ENCODE peak calls at places on chromosome 3, in nine cellular contexts. R is upper lobe of right lung; G is stomach; W is CD8-positive, alpha-beta T cell; S is astrocyte; N is fibroblast of mammary gland; V is foreskin fibroblast; D is GM13976; M is AG04450. I is an unnamed sample.

GRCh38 chr3:2853627-2854026 is 256.5 kb downstream of the IL5RA start:
- DNase-seq in R (no peak), G (no peak), W (no peak), S (no peak), N (no peak), V (no peak), D (no peak), M (no peak), I (no peak)

GRCh38 chr3:165502707-165503106 is 306.5 kb upstream of the SLITRK3 start:
- DNase-seq in R (no peak), G (no peak), W (no peak), S (no peak), N (no peak), V (no peak), D (no peak), M (no peak), I (no peak)

GRCh38 chr3:124510290-124510689 is 220.0 kb upstream of the UMPS start:
- DNase-seq in R (no peak), G (no peak), W (no peak), S (peak; percentile 77), N (peak; percentile 39), V (no peak), D (no peak), M (peak; percentile 6), I (no peak)

GRCh38 chr3:24683090-24683489 is 188.4 kb upstream of the THRB start:
- DNase-seq in R (no peak), G (no peak), W (no peak), S (no peak), N (peak; percentile 62), V (no peak), D (no peak), M (no peak), I (no peak)

GRCh38 chr3:191440532-191440931 is 20.4 kb upstream of the PYDC2 start:
- DNase-seq in R (no peak), G (no peak), W (no peak), S (no peak), N (no peak), V (no peak), D (no peak), M (no peak), I (no peak)

GRCh38 chr3:169218314-169218983 is 445.1 kb downstream of the MECOM start:
- DNase-seq in R (no peak), G (peak; percentile 43), W (no peak), S (peak; percentile 63), N (peak; percentile 45), V (peak; percentile 24), D (no peak), M (no peak), I (peak; percentile 70)

GRCh38 chr3:173529062-173529711 is 131.6 kb downstream of the NLGN1 start:
- DNase-seq in R (peak; percentile 55), G (no peak), W (no peak), S (peak; percentile 6), N (peak; percentile 16), V (no peak), D (peak; percentile 5), M (no peak), I (peak; percentile 18)

GRCh38 chr3:105387122-105387751 is 20.5 kb downstream of the ALCAM start:
- DNase-seq in R (no peak), G (no peak), W (no peak), S (peak; percentile 66), N (peak; percentile 68), V (peak; percentile 25), D (no peak), M (no peak), I (no peak)

GRCh38 chr3:154538566-154539360 is 108.8 kb upstream of the GPR149 start:
- DNase-seq in R (no peak), G (no peak), W (no peak), S (no peak), N (peak; percentile 42), V (no peak), D (no peak), M (no peak), I (no peak)

GRCh38 chr3:171245796-171246453 is 214.3 kb downstream of the TNIK start:
- DNase-seq in R (no peak), G (no peak), W (no peak), S (no peak), N (no peak), V (no peak), D (no peak), M (no peak), I (no peak)
- TF ChIP-seq CTCF in R (no peak), G (no peak), W (no peak), S (no peak), N (no peak), V (no peak), D (no peak), M (no peak), I (no peak)

GRCh38 chr3:100709840-100710235 is 544 bp downstream of the TFG start:
- DNase-seq in R (peak; percentile 71), G (no peak), W (peak; percentile 5), S (peak; percentile 2), N (peak; percentile 37), V (peak; percentile 12), D (peak; percentile 38), M (no peak), I (peak; percentile 49)
- TF ChIP-seq CTCF in R (no peak), G (no peak), W (no peak), S (no peak), N (no peak), V (no peak), D (no peak), M (no peak), I (no peak)

DNA sequence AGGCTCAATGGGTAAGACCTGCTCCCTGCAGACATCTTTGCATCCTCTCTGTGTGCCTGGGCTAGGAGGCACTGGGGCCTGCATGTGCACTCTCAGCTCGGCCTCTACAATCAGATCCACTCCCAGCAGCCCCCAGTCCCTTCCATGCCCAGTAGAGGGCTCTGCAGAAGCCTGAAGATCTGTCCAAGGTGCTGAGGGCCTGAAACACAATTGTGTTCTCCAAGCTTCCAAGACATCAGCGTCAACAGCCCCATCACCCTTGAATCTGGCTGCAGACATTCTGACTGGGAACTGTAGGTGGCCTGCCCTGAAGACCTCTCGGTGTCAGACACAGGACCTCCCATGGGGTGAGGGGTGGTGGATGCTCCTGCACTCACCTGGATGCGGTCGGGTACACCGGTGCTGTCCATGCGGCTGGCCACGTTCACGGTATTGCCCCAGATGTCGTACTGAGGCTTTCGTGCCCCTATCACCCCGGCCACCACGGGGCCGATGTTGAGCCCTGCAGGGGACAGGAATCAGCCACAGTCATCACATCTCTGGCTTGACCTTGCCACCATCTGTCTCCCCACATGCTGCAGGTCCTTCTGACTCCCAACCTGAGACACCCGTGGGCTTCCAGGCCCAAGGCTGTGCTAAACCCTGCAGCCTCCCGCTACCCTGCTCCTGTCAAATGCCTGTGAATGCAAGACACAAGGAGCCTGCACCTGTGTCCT is 84.7 kb downstream of the SEC22A start:
- DNase-seq in R (no peak), G (no peak), W (no peak), S (peak; percentile 30), N (peak; percentile 65), V (peak; percentile 40), D (peak; percentile 88), M (peak; percentile 32), I (peak; percentile 78)
- TF ChIP-seq CTCF in R (peak; percentile 54), G (no peak), W (peak; percentile 16), S (peak; percentile 89), N (peak; percentile 84), V (peak; percentile 98), D (peak; percentile 80), M (peak; percentile 97), I (peak; percentile 43)

GRCh38 chr3:112122870-112123269 is 10.2 kb downstream of the GCSAM start:
- DNase-seq in R (no peak), G (no peak), W (no peak), S (no peak), N (no peak), V (no peak), D (no peak), M (no peak), I (no peak)
- TF ChIP-seq CTCF in R (no peak), G (no peak), W (no peak), S (no peak), N (no peak), V (no peak), D (no peak), M (no peak), I (no peak)